ENCODE peak calls at places on chromosomes 11 and 22, in four cellular contexts. One of them, this sample, is unnamed. For H3K4me1, the result is how much of the 10 kb centered on the place peaks cover.

GRCh38 chr11:88631497-88631896 is 294.0 kb upstream of the CTSC start:
- DNase-seq in IMR-90: peak
- DNase-seq in H1: no peak
- DNase-seq in mesendoderm: peak
- DNase-seq in this sample: no peak

GRCh38 chr11:71447791-71448256 is 369 bp downstream of the DHCR7 start:
- DNase-seq in IMR-90: no peak
- DNase-seq in H1: peak
- DNase-seq in mesendoderm: peak
- DNase-seq in this sample: no peak

GRCh38 chr11:14249121-14249963 is 109.6 kb downstream of the RRAS2 start:
- DNase-seq in IMR-90: peak
- DNase-seq in H1: peak
- DNase-seq in mesendoderm: peak
- DNase-seq in this sample: peak

GRCh38 chr11:117703209-117703608 is 93.8 kb downstream of the DSCAML1 start:
- DNase-seq in IMR-90: no peak
- DNase-seq in H1: no peak
- DNase-seq in mesendoderm: peak
- DNase-seq in this sample: no peak

GRCh38 chr11:87454246-87454645 is 416.5 kb downstream of the TMEM135 start:
- DNase-seq in IMR-90: peak
- DNase-seq in H1: no peak
- DNase-seq in mesendoderm: no peak
- DNase-seq in this sample: no peak

GRCh38 chr11:60978546-60979380 is 7.3 kb downstream of the CD6 start:
- DNase-seq in IMR-90: no peak
- DNase-seq in H1: no peak
- DNase-seq in mesendoderm: no peak
- DNase-seq in this sample: no peak

GRCh38 chr11:75539459-75540022 is 13.8 kb upstream of the GDPD5 start:
- DNase-seq in IMR-90: no peak
- DNase-seq in H1: no peak
- DNase-seq in mesendoderm: no peak
- DNase-seq in this sample: no peak

GRCh38 chr11:67381244-67381972 is 8.0 kb upstream of the CLCF1 start:
- DNase-seq in IMR-90: no peak
- DNase-seq in H1: no peak
- DNase-seq in mesendoderm: no peak
- DNase-seq in this sample: no peak

GRCh38 chr11:79678780-79679468 is 238.1 kb upstream of the TENM4 start:
- DNase-seq in IMR-90: no peak
- DNase-seq in H1: no peak
- DNase-seq in mesendoderm: peak
- DNase-seq in this sample: no peak

GRCh38 chr11:19766206-19766605 is 53.6 kb downstream of the NAV2 start:
- DNase-seq in IMR-90: peak
- DNase-seq in H1: no peak
- DNase-seq in mesendoderm: peak
- DNase-seq in this sample: no peak

GRCh38 chr11:96366024-96366423 is 23.0 kb upstream of the MAML2 start:
- DNase-seq in IMR-90: peak
- DNase-seq in H1: no peak
- DNase-seq in mesendoderm: no peak
- DNase-seq in this sample: no peak

GRCh38 chr11:2730323-2731284 is 30.8 kb upstream of the KCNQ1OT1 start:
- DNase-seq in IMR-90: no peak
- DNase-seq in H1: no peak
- DNase-seq in mesendoderm: no peak
- DNase-seq in this sample: no peak

GRCh38 chr11:2867142-2867541 is 18.4 kb downstream of the CDKN1C start:
- DNase-seq in IMR-90: no peak
- DNase-seq in H1: no peak
- DNase-seq in mesendoderm: no peak
- DNase-seq in this sample: no peak

GRCh38 chr11:120185678-120186407 is 25.0 kb upstream of the OAF start:
- DNase-seq in IMR-90: no peak
- DNase-seq in H1: no peak
- DNase-seq in mesendoderm: no peak
- DNase-seq in this sample: peak

GRCh38 chr22:37496651-37497599 is 10.7 kb upstream of the MFNG start:
- DNase-seq in IMR-90: peak
- DNase-seq in H1: no peak
- DNase-seq in mesendoderm: peak
- DNase-seq in this sample: peak

GRCh38 chr11:45877221-45877620 is 8.2 kb upstream of the MAPK8IP1 start:
- DNase-seq in IMR-90: no peak
- DNase-seq in H1: no peak
- DNase-seq in mesendoderm: no peak
- DNase-seq in this sample: no peak

GRCh38 chr11:127843483-127844396 is 743.6 kb downstream of the ETS1 start:
- DNase-seq in IMR-90: peak
- DNase-seq in H1: peak
- DNase-seq in mesendoderm: peak
- DNase-seq in this sample: peak

GRCh38 chr22:47808886-47809620 is 1046.6 kb downstream of the TBC1D22A start:
- DNase-seq in IMR-90: no peak
- DNase-seq in H1: no peak
- DNase-seq in mesendoderm: no peak
- DNase-seq in this sample: no peak

GRCh38 chr11:126546191-126546590 is 190.7 kb downstream of the ST3GAL4 start:
- DNase-seq in IMR-90: peak
- DNase-seq in H1: no peak
- DNase-seq in mesendoderm: peak
- DNase-seq in this sample: no peak

GRCh38 chr11:75633409-75634011 is 35.3 kb downstream of the MAP6 start:
- DNase-seq in IMR-90: no peak
- DNase-seq in H1: no peak
- DNase-seq in mesendoderm: peak
- DNase-seq in this sample: no peak

GRCh38 chr11:133040289-133040893 is 491.9 kb downstream of the OPCML start:
- DNase-seq in IMR-90: peak
- DNase-seq in H1: no peak
- DNase-seq in mesendoderm: peak
- DNase-seq in this sample: no peak

GRCh38 chr22:24954856-24955255 is 2.3 kb downstream of the KIAA1671 start:
- DNase-seq in IMR-90: no peak
- DNase-seq in H1: no peak
- DNase-seq in mesendoderm: no peak
- DNase-seq in this sample: no peak
- H3K4me2 ChIP-seq in IMR-90: no peak
- H3K4me2 ChIP-seq in H1: no peak
- H3K4me2 ChIP-seq in mesendoderm: no peak
- H3K4me2 ChIP-seq in this sample: no peak

GRCh38 chr22:27214691-27215090 is 557.3 kb downstream of the MIAT start:
- DNase-seq in IMR-90: no peak
- DNase-seq in H1: no peak
- DNase-seq in mesendoderm: no peak
- DNase-seq in this sample: no peak

GRCh38 chr22:27212081-27212480 is 554.7 kb downstream of the MIAT start:
- DNase-seq in IMR-90: no peak
- DNase-seq in H1: no peak
- DNase-seq in mesendoderm: no peak
- DNase-seq in this sample: no peak

GRCh38 chr22:27213766-27214581 is 556.6 kb downstream of the MIAT start:
- DNase-seq in IMR-90: peak
- DNase-seq in H1: no peak
- DNase-seq in mesendoderm: no peak
- DNase-seq in this sample: peak

GRCh38 chr22:27212617-27213177 is 555.3 kb downstream of the MIAT start:
- DNase-seq in IMR-90: peak
- DNase-seq in H1: no peak
- DNase-seq in mesendoderm: peak
- DNase-seq in this sample: no peak

DNA sequence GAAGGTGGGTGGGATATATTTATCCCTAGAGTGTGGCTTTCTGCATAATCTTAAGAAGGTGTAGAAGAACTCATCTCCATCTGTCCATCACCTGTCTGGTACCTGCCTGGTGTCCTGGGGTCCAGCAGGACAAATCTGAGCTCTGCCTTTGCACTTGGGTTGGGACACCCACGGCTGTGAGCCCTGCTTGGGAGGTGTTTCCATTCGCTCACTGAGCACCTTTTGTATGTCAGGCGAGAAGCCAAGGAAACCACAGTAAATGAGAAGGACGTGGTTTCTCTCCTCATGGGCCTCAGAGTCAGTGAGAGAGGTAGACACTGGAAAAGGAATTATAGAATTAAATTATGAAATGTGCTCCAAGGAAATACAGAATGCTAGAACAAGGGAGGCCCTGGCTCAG is 555.9 kb downstream of the MIAT start:
- DNase-seq in IMR-90: no peak
- DNase-seq in H1: no peak
- DNase-seq in mesendoderm: no peak
- DNase-seq in this sample: peak
- H4K5ac ChIP-seq in IMR-90: no peak
- H4K5ac ChIP-seq in H1: no peak
- H4K5ac ChIP-seq in mesendoderm: no peak
- H4K5ac ChIP-seq in this sample: no peak

GRCh38 chr22:17945156-17945850 is 79.1 kb downstream of the MICAL3 start:
- DNase-seq in IMR-90: no peak
- DNase-seq in H1: no peak
- DNase-seq in mesendoderm: no peak
- DNase-seq in this sample: no peak

GRCh38 chr22:17942721-17943120 is 81.6 kb downstream of the MICAL3 start:
- DNase-seq in IMR-90: no peak
- DNase-seq in H1: no peak
- DNase-seq in mesendoderm: no peak
- DNase-seq in this sample: no peak

GRCh38 chr22:17941501-17942406 is 82.6 kb downstream of the MICAL3 start:
- DNase-seq in IMR-90: no peak
- DNase-seq in H1: no peak
- DNase-seq in mesendoderm: no peak
- DNase-seq in this sample: no peak

GRCh38 chr22:17944205-17944725 is 80.1 kb downstream of the MICAL3 start:
- DNase-seq in IMR-90: no peak
- DNase-seq in H1: no peak
- DNase-seq in mesendoderm: no peak
- DNase-seq in this sample: no peak

GRCh38 chr22:17943533-17944204 is 80.7 kb downstream of the MICAL3 start:
- DNase-seq in IMR-90: no peak
- DNase-seq in H1: no peak
- DNase-seq in mesendoderm: peak
- DNase-seq in this sample: no peak
- H3K4me1 ChIP-seq in IMR-90: under half
- H3K4me1 ChIP-seq in H1: under half
- H3K4me1 ChIP-seq in mesendoderm: under half
- H3K4me1 ChIP-seq in this sample: under half

DNA sequence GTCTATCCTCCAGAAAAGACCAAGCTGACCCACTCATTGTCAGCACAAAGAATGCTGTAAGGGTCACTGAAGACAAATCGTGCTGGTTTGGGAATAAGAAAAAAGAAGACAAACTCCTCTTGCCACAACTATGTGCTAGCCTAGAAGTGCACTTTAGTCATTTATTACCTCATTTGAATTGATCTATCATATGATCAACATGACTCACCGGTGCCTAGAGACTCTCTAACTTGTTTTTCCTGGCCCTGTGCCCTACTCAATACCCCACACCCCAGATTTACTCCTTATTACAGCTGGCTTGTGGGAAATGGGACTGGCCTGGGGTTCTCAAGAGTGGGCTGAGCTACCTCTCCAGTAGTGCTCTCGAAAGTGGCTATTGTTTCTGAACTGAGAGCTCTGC is 35.9 kb upstream of the HORMAD2 start:
- DNase-seq in IMR-90: peak
- DNase-seq in H1: no peak
- DNase-seq in mesendoderm: no peak
- DNase-seq in this sample: no peak
- H3K4me2 ChIP-seq in IMR-90: no peak
- H3K4me2 ChIP-seq in H1: no peak
- H3K4me2 ChIP-seq in mesendoderm: no peak
- H3K4me2 ChIP-seq in this sample: no peak

GRCh38 chr11:104893876-104894275 is 4.4 kb downstream of the CASP12 start:
- DNase-seq in IMR-90: no peak
- DNase-seq in H1: no peak
- DNase-seq in mesendoderm: no peak
- DNase-seq in this sample: no peak
- H4K5ac ChIP-seq in IMR-90: no peak
- H4K5ac ChIP-seq in H1: no peak
- H4K5ac ChIP-seq in mesendoderm: no peak
- H4K5ac ChIP-seq in this sample: no peak

GRCh38 chr11:101706541-101706940 is 122.7 kb upstream of the TRPC6 start:
- DNase-seq in IMR-90: peak
- DNase-seq in H1: no peak
- DNase-seq in mesendoderm: no peak
- DNase-seq in this sample: no peak
- H3K4me1 ChIP-seq in IMR-90: under half
- H3K4me1 ChIP-seq in H1: under half
- H3K4me1 ChIP-seq in mesendoderm: under half
- H3K4me1 ChIP-seq in this sample: under half

GRCh38 chr11:95335989-95336388 is 105.0 kb upstream of the SESN3 start:
- DNase-seq in IMR-90: no peak
- DNase-seq in H1: no peak
- DNase-seq in mesendoderm: peak
- DNase-seq in this sample: no peak

GRCh38 chr11:95338430-95338991 is 107.5 kb upstream of the SESN3 start:
- DNase-seq in IMR-90: peak
- DNase-seq in H1: peak
- DNase-seq in mesendoderm: no peak
- DNase-seq in this sample: no peak

GRCh38 chr11:95339554-95339953 is 108.6 kb upstream of the SESN3 start:
- DNase-seq in IMR-90: no peak
- DNase-seq in H1: no peak
- DNase-seq in mesendoderm: no peak
- DNase-seq in this sample: no peak

GRCh38 chr11:95337175-95337957 is 106.4 kb upstream of the SESN3 start:
- DNase-seq in IMR-90: peak
- DNase-seq in H1: peak
- DNase-seq in mesendoderm: peak
- DNase-seq in this sample: peak

GRCh38 chr11:95337972-95338429 is 107.0 kb upstream of the SESN3 start:
- DNase-seq in IMR-90: no peak
- DNase-seq in H1: no peak
- DNase-seq in mesendoderm: peak
- DNase-seq in this sample: no peak
- H3K4me2 ChIP-seq in IMR-90: peak
- H3K4me2 ChIP-seq in H1: peak
- H3K4me2 ChIP-seq in mesendoderm: no peak
- H3K4me2 ChIP-seq in this sample: peak